ENCODE peak calls at places on chromosomes 6 and 20, in five cellular contexts. W is lower leg skin, R is H54, J is cardiac muscle cell, T is SJSA1. B is an unnamed sample.

GRCh38 chr6:41409489-41409888 is 74.1 kb downstream of the NCR2 start:
- DNase-seq in W (no peak), R (no peak), J (no peak), T (no peak), B (no peak)

GRCh38 chr20:53371216-53371615 is 222.4 kb downstream of the ZNF217 start:
- DNase-seq in W (no peak), R (no peak), J (no peak), T (no peak), B (no peak)

GRCh38 chr6:131917318-131917717 is 33.9 kb downstream of the CCN2 start:
- DNase-seq in W (no peak), R (no peak), J (no peak), T (no peak), B (no peak)

GRCh38 chr6:101069191-101069795 is 188.2 kb upstream of the ASCC3 start:
- DNase-seq in W (no peak), R (no peak), J (no peak), T (no peak), B (no peak)

GRCh38 chr6:17101422-17102257 is at the start of gene STMND1:
- DNase-seq in W (peak), R (no peak), J (peak), T (peak), B (no peak)

GRCh38 chr6:5728726-5729434 is 277.8 kb downstream of the NRN1 start:
- DNase-seq in W (no peak), R (peak), J (no peak), T (no peak), B (no peak)

GRCh38 chr6:41599836-41600445 is 38.3 kb upstream of the MDFI start:
- DNase-seq in W (no peak), R (no peak), J (no peak), T (no peak), B (no peak)

GRCh38 chr20:6348908-6349307 is 226.1 kb upstream of the FERMT1 start:
- DNase-seq in W (no peak), R (no peak), J (peak), T (no peak), B (no peak)

GRCh38 chr6:20691185-20691584 is 156.9 kb downstream of the CDKAL1 start:
- DNase-seq in W (no peak), R (no peak), J (no peak), T (no peak), B (no peak)

GRCh38 chr6:118709859-118710350 is 58.5 kb upstream of the CEP85L start:
- DNase-seq in W (no peak), R (no peak), J (peak), T (no peak), B (peak)

GRCh38 chr6:2181567-2181966 is 63.8 kb downstream of the GMDS start:
- DNase-seq in W (no peak), R (no peak), J (no peak), T (no peak), B (no peak)

GRCh38 chr6:16129623-16130243 is 847 bp downstream of the MYLIP start:
- DNase-seq in W (peak), R (peak), J (peak), T (no peak), B (peak)

GRCh38 chr6:138467901-138468300 is 31.4 kb downstream of the NHSL1 start:
- DNase-seq in W (no peak), R (no peak), J (no peak), T (no peak), B (no peak)

GRCh38 chr6:35920793-35921732 is at the start of gene SRPK1:
- DNase-seq in W (peak), R (peak), J (peak), T (peak), B (peak)

GRCh38 chr6:138945354-138945753 is 42.7 kb downstream of the REPS1 start:
- DNase-seq in W (no peak), R (no peak), J (no peak), T (no peak), B (no peak)

GRCh38 chr20:37911838-37912273 is 8.9 kb downstream of the VSTM2L start:
- DNase-seq in W (peak), R (no peak), J (no peak), T (no peak), B (no peak)

GRCh38 chr20:59253325-59253724 is 47.1 kb upstream of the EDN3 start:
- DNase-seq in W (no peak), R (no peak), J (no peak), T (no peak), B (no peak)

GRCh38 chr20:46040902-46041535 is 12.0 kb downstream of the SLC12A5 start:
- DNase-seq in W (no peak), R (peak), J (peak), T (no peak), B (no peak)

GRCh38 chr20:42483694-42484303 is 705.9 kb downstream of the PTPRT start:
- DNase-seq in W (no peak), R (peak), J (peak), T (no peak), B (no peak)

GRCh38 chr6:3778701-3779573 is 27.4 kb upstream of the PXDC1 start:
- DNase-seq in W (no peak), R (no peak), J (no peak), T (no peak), B (no peak)

GRCh38 chr6:50381106-50381415 is 331.3 kb upstream of the DEFB112 start:
- DNase-seq in W (no peak), R (no peak), J (no peak), T (no peak), B (no peak)

GRCh38 chr6:18263561-18264337 is 581 bp downstream of the DEK start:
- DNase-seq in W (no peak), R (peak), J (peak), T (peak), B (peak)

GRCh38 chr20:24676353-24676977 is 207.0 kb downstream of the SYNDIG1 start:
- DNase-seq in W (no peak), R (no peak), J (no peak), T (no peak), B (no peak)

GRCh38 chr6:7562769-7563168 is 21.3 kb downstream of the DSP start:
- DNase-seq in W (no peak), R (no peak), J (no peak), T (no peak), B (no peak)

GRCh38 chr6:20688710-20689500 is 154.6 kb downstream of the CDKAL1 start:
- DNase-seq in W (no peak), R (no peak), J (no peak), T (no peak), B (no peak)

GRCh38 chr6:3337521-3338350 is 79.0 kb downstream of the PSMG4 start:
- DNase-seq in W (no peak), R (peak), J (no peak), T (peak), B (no peak)

GRCh38 chr6:19873031-19873430 is 35.9 kb downstream of the ID4 start:
- DNase-seq in W (no peak), R (no peak), J (no peak), T (no peak), B (no peak)

GRCh38 chr6:26264547-26264946 is 100.5 kb upstream of the BTN3A2 start:
- DNase-seq in W (no peak), R (no peak), J (no peak), T (no peak), B (no peak)

GRCh38 chr6:16464045-16464444 is 225.7 kb downstream of the GMPR start:
- DNase-seq in W (no peak), R (no peak), J (no peak), T (no peak), B (no peak)

GRCh38 chr6:7468382-7469081 is 72.9 kb upstream of the DSP start:
- DNase-seq in W (no peak), R (peak), J (no peak), T (peak), B (peak)